ENCODE peak calls at places on chromosomes 2 and 18, in seven cellular contexts. X is Panc1, B is fibroblast of lung, L is prostate gland, G is trophoblast cell, Z is right cardiac atrium, I is colonic mucosa. H is an unnamed sample.

GRCh38 chr2:204794624-204795023 is 249.3 kb downstream of the PARD3B start:
- DNase-seq in L (no peak), I (no peak), Z (no peak), B (no peak), X (no peak), G (no peak), H (no peak)

GRCh38 chr2:29847901-29848300 is 73.5 kb downstream of the ALK start:
- DNase-seq in Z (no peak), G (no peak), L (no peak), I (no peak), B (no peak), X (no peak), H (no peak)

GRCh38 chr2:190722061-190722759 is 73.3 kb downstream of the NAB1 start:
- DNase-seq in X (no peak), L (no peak), B (peak; percentile 8), Z (no peak), I (no peak), G (no peak), H (no peak)

GRCh38 chr2:148130571-148130970 is 109.7 kb downstream of the MBD5 start:
- DNase-seq in B (peak; percentile 70), I (no peak), L (no peak), X (no peak), G (no peak), Z (no peak), H (no peak)

GRCh38 chr18:31176531-31176930 is 13.9 kb upstream of the DSC1 start:
- DNase-seq in I (no peak), X (no peak), Z (no peak), G (no peak), L (no peak), B (peak; percentile 66), H (no peak)

GRCh38 chr2:238130111-238130695 is 8.3 kb upstream of the KLHL30 start:
- DNase-seq in X (no peak), I (no peak), G (no peak), B (no peak), Z (peak; percentile 8), L (no peak), H (no peak)

GRCh38 chr18:5630057-5630765 is 86.4 kb upstream of the EPB41L3 start:
- DNase-seq in G (peak; percentile 89), X (no peak), I (peak; percentile 88), B (peak; percentile 70), Z (peak; percentile 82), L (peak; percentile 58), H (peak; percentile 86)

GRCh38 chr2:30339071-30339470 is 107.7 kb downstream of the LBH start:
- DNase-seq in B (no peak), X (no peak), G (no peak), Z (no peak), L (no peak), I (no peak), H (no peak)

GRCh38 chr2:192467953-192468660 is 273.4 kb upstream of the TMEFF2 start:
- DNase-seq in I (no peak), Z (no peak), X (no peak), G (no peak), L (no peak), B (no peak), H (no peak)

GRCh38 chr18:23176701-23177432 is 41.6 kb downstream of the CABLES1 start:
- DNase-seq in X (no peak), Z (no peak), B (no peak), L (no peak), I (no peak), G (no peak), H (no peak)

GRCh38 chr2:12915792-12916191 is 199.1 kb downstream of the TRIB2 start:
- DNase-seq in B (peak; percentile 64), X (no peak), L (no peak), I (no peak), Z (no peak), G (no peak), H (no peak)

GRCh38 chr2:223760838-223761502 is 76.4 kb downstream of the AP1S3 start:
- DNase-seq in G (peak; percentile 6), L (no peak), I (peak; percentile 22), Z (no peak), B (peak; percentile 91), X (peak; percentile 93), H (no peak)

DNA sequence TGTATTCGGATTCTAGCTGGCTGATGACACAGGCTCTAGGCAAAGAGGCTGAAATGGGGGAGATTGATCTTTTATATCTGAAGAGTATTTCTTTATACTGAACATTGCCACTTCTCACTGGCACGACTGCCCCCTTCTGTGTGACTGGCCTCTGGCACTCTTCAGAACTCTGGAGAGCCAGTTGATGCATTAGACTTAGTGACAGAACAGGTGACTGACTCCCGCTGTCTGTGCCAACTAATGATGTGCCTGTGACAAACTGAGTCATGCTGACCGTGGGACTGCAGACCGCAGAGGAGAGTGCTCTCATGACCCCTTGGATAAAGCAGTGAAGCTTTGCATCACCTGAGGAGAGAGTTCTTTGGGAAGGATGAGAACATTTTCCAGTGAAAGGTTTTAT is 14.4 kb downstream of the MGAT5 start:
- DNase-seq in Z (no peak), L (no peak), G (no peak), B (peak; percentile 45), I (no peak), X (no peak), H (no peak)
- H3K4me3 ChIP-seq in Z (no peak overlapping the region), L (no peak overlapping the region), G (no peak overlapping the region), B (no peak overlapping the region), I (no peak overlapping the region), X (no peak overlapping the region), H (no peak overlapping the region)

DNA sequence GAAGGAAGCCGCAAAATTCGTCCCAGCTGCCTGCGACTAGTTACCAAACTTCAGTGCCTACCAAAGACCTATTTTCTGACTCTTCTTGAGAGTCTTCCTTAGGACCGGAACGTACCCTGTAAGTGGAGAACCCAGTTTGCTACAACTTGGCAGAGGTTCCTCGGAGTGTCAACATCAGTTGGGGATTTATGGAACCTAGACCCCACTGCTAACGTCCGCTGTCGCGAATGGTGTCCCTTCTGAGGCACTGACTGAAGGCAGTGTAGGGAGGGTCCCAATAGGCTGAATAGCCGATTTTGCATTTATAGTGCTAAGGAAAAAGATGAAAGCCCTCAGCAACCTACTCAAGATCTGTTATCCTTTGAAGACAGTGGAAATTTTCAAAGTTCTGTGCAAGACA is 568 bp upstream of the STK17B start:
- DNase-seq in X (no peak), I (no peak), B (no peak), Z (no peak), L (no peak), G (no peak), H (no peak)
- H3K4me3 ChIP-seq in X (peak overlapping the region; percentile 56), I (peak overlapping the region; percentile 32), B (peak overlapping the region; percentile 82), Z (peak overlapping the region; percentile 83), L (peak overlapping the region; percentile 95), G (peak overlapping the region; percentile 55), H (peak overlapping the region; percentile 86)

GRCh38 chr2:138536740-138537139 is 35.2 kb downstream of the SPOPL start:
- DNase-seq in B (no peak), L (no peak), I (no peak), Z (no peak), X (no peak), G (no peak), H (no peak)
- H3K4me3 ChIP-seq in B (no peak overlapping the region), L (no peak overlapping the region), I (no peak overlapping the region), Z (no peak overlapping the region), X (no peak overlapping the region), G (no peak overlapping the region), H (no peak overlapping the region)

GRCh38 chr2:70450641-70451250 is 102.9 kb downstream of the TGFA start:
- DNase-seq in L (no peak), G (no peak), Z (no peak), I (no peak), B (no peak), X (no peak), H (no peak)
- H3K4me3 ChIP-seq in L (no peak overlapping the region), G (no peak overlapping the region), Z (no peak overlapping the region), I (no peak overlapping the region), B (no peak overlapping the region), X (no peak overlapping the region), H (no peak overlapping the region)

GRCh38 chr18:34224423-34225217 is at the start of gene NOL4:
- DNase-seq in L (peak; percentile 18), Z (peak; percentile 35), B (peak; percentile 52), G (no peak), X (no peak), I (peak; percentile 71), H (peak; percentile 89)
- H3K4me3 ChIP-seq in L (peak within 1 kb of the TSS; percentile 16), Z (peak within 1 kb of the TSS; percentile 59), B (peak within 1 kb of the TSS; percentile 56), G (peak within 1 kb of the TSS; percentile 74), X (peak within 1 kb of the TSS; percentile 36), I (peak within 1 kb of the TSS; percentile 42), H (peak within 1 kb of the TSS; percentile 72)

GRCh38 chr2:165601065-165601830 is 131.8 kb downstream of the CSRNP3 start:
- DNase-seq in L (no peak), G (no peak), I (no peak), Z (no peak), B (no peak), X (no peak), H (no peak)
- H3K4me3 ChIP-seq in L (no peak overlapping the region), G (no peak overlapping the region), I (no peak overlapping the region), Z (no peak overlapping the region), B (no peak overlapping the region), X (no peak overlapping the region), H (no peak overlapping the region)

GRCh38 chr2:20011276-20012031 is 1.0 kb downstream of the MATN3 start:
- DNase-seq in X (no peak), Z (no peak), L (no peak), G (no peak), B (no peak), I (no peak), H (no peak)
- H3K4me3 ChIP-seq in X (no peak overlapping the region), Z (no peak overlapping the region), L (no peak overlapping the region), G (peak overlapping the region; percentile 62), B (no peak overlapping the region), I (no peak overlapping the region), H (peak overlapping the region; percentile 64)

DNA sequence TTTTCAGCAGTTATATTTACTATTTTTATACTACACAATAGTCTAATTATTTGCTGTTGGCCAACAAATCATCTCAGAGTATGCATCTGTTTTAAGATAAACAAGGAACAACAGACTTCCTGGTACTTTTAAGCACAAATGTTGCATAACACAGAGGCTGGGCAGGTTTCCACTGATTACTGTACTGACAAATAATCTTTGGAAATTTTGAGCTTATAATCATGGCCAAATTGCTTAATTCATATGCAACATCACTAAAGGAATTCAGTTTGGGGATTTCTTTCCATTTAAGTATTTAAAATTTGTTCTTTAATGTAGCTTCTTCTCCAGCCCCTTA is 737.3 kb upstream of the SALL3 start:
- DNase-seq in G (no peak), I (peak; percentile 27), X (no peak), B (no peak), Z (peak; percentile 55), L (no peak), H (no peak)
- H3K4me3 ChIP-seq in G (no peak overlapping the region), I (no peak overlapping the region), X (no peak overlapping the region), B (no peak overlapping the region), Z (no peak overlapping the region), L (no peak overlapping the region), H (no peak overlapping the region)

GRCh38 chr18:959854-960253 is 55.2 kb downstream of the ADCYAP1 start:
- DNase-seq in Z (no peak), I (no peak), L (no peak), X (no peak), G (no peak), B (peak; percentile 70), H (no peak)
- H3K4me3 ChIP-seq in Z (no peak overlapping the region), I (no peak overlapping the region), L (no peak overlapping the region), X (no peak overlapping the region), G (no peak overlapping the region), B (no peak overlapping the region), H (no peak overlapping the region)

GRCh38 chr2:28247326-28247725 is 145.3 kb upstream of the FOSL2 start:
- DNase-seq in Z (no peak), X (no peak), L (no peak), I (no peak), B (no peak), G (no peak), H (no peak)
- H3K4me3 ChIP-seq in Z (no peak overlapping the region), X (no peak overlapping the region), L (no peak overlapping the region), I (no peak overlapping the region), B (no peak overlapping the region), G (no peak overlapping the region), H (no peak overlapping the region)